ENCODE peak calls at places on chromosome 11, in nine cellular contexts. E is activated effector memory CD4-positive, alpha-beta T cell treated with anti-CD3 and anti-CD28 coated beads, Interleukin-2, amount 50 U/mL, for 16 hours; L is EL; X is RCC 7860; U is activated T-helper 1 cell treated with anti-CD3 and anti-CD28 coated beads, Interleukin-12 subunit alpha, Interleukin-12 subunit beta, Interleukin-2, Interleukin-4 antibody, amounts not matched to agents 30 ng/mL and 10 ng/mL and 1 ng/mL, durations not matched to agents 14 hours and 24 hours and 36 hours; H is stomach; W is cardiac fibroblast; J is HT1080; T is kidney tubule cell. Y is an unnamed sample.
A peak's percentile ranks its signal among the peaks of the same experiment; 100 is the strongest.

GRCh38 chr11:26571861-26572654 is at the start of gene MUC15:
- DNase-seq in J (no peak), X (no peak), W (no peak), L (no peak), E (no peak), H (no peak), U (no peak), T (no peak), Y (no peak)

GRCh38 chr11:134333312-134333711 is 1.5 kb downstream of the GLB1L2 start:
- DNase-seq in J (no peak), U (no peak), L (no peak), T (no peak), W (peak; percentile 8), X (no peak), E (no peak), H (no peak), Y (no peak)

GRCh38 chr11:33778682-33779081 is 4.4 kb upstream of the FBXO3 start:
- DNase-seq in U (no peak), T (no peak), H (no peak), W (peak; percentile 85), X (peak; percentile 11), E (no peak), L (peak; percentile 69), J (peak; percentile 29), Y (no peak)

GRCh38 chr11:44718612-44719390 is 8.0 kb upstream of the TSPAN18 start:
- DNase-seq in H (no peak), X (no peak), W (no peak), E (no peak), L (no peak), J (no peak), U (no peak), T (peak; percentile 10), Y (no peak)

GRCh38 chr11:6602096-6602940 is 1.1 kb downstream of the RRP8 start:
- DNase-seq in U (no peak), E (no peak), L (no peak), T (peak; percentile 4), W (no peak), H (no peak), X (no peak), J (no peak), Y (no peak)

GRCh38 chr11:77075425-77075905 is 8.7 kb downstream of the CAPN5 start:
- DNase-seq in E (no peak), X (no peak), W (no peak), J (no peak), H (peak; percentile 56), L (no peak), U (no peak), T (no peak), Y (no peak)

GRCh38 chr11:17138562-17138961 is 61.1 kb upstream of the RPS13 start:
- DNase-seq in U (no peak), W (no peak), X (no peak), T (no peak), E (no peak), L (no peak), H (no peak), J (no peak), Y (no peak)

GRCh38 chr11:59197990-59198389 is 14.7 kb downstream of the MPEG1 start:
- DNase-seq in H (peak; percentile 83), U (no peak), J (no peak), X (no peak), T (peak; percentile 52), W (peak; percentile 88), E (no peak), L (no peak), Y (peak; percentile 70)

GRCh38 chr11:87443707-87444106 is 406.0 kb downstream of the TMEM135 start:
- DNase-seq in U (no peak), T (no peak), L (no peak), W (no peak), J (no peak), X (no peak), E (no peak), H (no peak), Y (no peak)